ENCODE peak calls at places on chromosome 18, in five cellular contexts. I is MG63, V is AG04450, O is A549, C is psoas muscle. R is an unnamed sample.

GRCh38 chr18:44759925-44760342 is 79.2 kb downstream of the SETBP1 start:
- DNase-seq in C (no peak), V (no peak), O (no peak), I (no peak), R (no peak)

GRCh38 chr18:6591491-6591890 is 138.0 kb upstream of the ARHGAP28 start:
- DNase-seq in C (no peak), O (no peak), V (no peak), I (no peak), R (no peak)

GRCh38 chr18:59459352-59460059 is 100.4 kb upstream of the LMAN1 start:
- DNase-seq in C (no peak), I (no peak), O (peak), V (peak), R (no peak)

GRCh38 chr18:77072566-77072965 is 60.0 kb downstream of the MBP start:
- DNase-seq in O (no peak), C (no peak), I (no peak), V (no peak), R (no peak)

GRCh38 chr18:58887613-58887963 is 22.9 kb downstream of the ZNF532 start:
- DNase-seq in V (no peak), O (no peak), C (peak), I (peak), R (peak)

GRCh38 chr18:58221060-58221725 is 177.2 kb downstream of the NEDD4L start:
- DNase-seq in O (peak), I (peak), V (no peak), C (no peak), R (no peak)

GRCh38 chr18:45019469-45019868 is 338.8 kb downstream of the SETBP1 start:
- DNase-seq in O (no peak), C (no peak), I (no peak), V (no peak), R (no peak)

GRCh38 chr18:59357928-59358327 is 1.1 kb downstream of the LMAN1 start:
- DNase-seq in I (peak), C (no peak), O (no peak), V (peak), R (peak)

GRCh38 chr18:55588876-55589595 is 1.0 kb upstream of the TCF4 start:
- DNase-seq in O (peak), I (no peak), V (no peak), C (no peak), R (no peak)

GRCh38 chr18:23585007-23585871 is 1.1 kb downstream of the NPC1 start:
- DNase-seq in V (no peak), O (peak), I (no peak), C (no peak), R (no peak)

GRCh38 chr18:36568487-36568886 is 260.3 kb downstream of the TPGS2 start:
- DNase-seq in V (no peak), I (no peak), C (no peak), O (no peak), R (no peak)

GRCh38 chr18:68449292-68449691 is 265.6 kb downstream of the TMX3 start:
- DNase-seq in C (no peak), I (no peak), V (peak), O (no peak), R (peak)

GRCh38 chr18:46343940-46344372 is 239.8 kb downstream of the HAUS1 start:
- DNase-seq in C (peak), V (no peak), I (no peak), O (no peak), R (no peak)

GRCh38 chr18:8478166-8478967 is 130.9 kb upstream of the RAB12 start:
- DNase-seq in I (peak), V (peak), C (peak), O (peak), R (no peak)

GRCh38 chr18:64037812-64038414 is 68.0 kb downstream of the SERPINB8 start:
- DNase-seq in V (no peak), C (no peak), I (no peak), O (peak), R (no peak)

GRCh38 chr18:51107082-51107481 is 77.1 kb downstream of the SMAD4 start:
- DNase-seq in I (no peak), C (no peak), O (no peak), V (no peak), R (no peak)

DNA sequence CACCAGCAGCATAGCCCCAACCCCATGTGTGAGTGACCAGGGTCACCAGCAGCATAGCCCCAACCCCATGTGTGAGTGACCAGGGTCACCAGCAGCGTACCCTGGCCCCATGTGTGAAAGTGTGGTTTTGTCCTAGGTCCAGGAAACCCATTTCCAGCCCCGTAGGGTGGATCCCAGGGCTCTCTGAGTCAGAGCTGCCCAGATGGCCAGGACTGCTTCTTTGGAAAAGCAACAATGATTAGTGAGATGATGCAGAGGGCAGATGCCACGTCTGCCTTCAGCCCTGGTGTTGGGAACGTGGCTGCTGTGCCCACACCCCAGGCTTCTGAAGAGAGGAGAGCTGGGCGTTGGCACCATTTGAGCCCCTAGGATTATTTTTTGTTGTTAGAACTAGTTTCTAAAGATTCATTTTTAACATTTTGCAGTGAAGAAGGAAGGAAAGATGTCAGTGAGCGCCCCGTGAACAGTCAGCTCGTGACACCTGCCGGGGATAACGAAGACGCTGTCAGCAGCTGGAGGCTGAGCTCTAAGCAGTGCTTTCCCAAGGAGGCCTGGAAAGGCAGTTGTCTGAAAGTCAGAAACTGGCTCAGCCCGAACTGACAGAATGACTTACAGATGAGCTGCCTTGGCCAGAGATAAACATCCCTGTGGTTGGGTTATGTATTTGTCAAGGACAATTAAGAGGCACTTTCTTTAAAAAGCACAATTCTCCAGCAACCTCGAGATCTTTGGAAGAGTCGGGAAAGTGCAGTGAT is 32.1 kb upstream of the KCNG2 start:
- DNase-seq in C (no peak), I (peak), O (no peak), V (no peak), R (no peak)
- H3K4me3 ChIP-seq in C (no peak), I (no peak), O (no peak), V (no peak), R (no peak)

GRCh38 chr18:10131783-10132381 is 218.1 kb downstream of the VAPA start:
- DNase-seq in O (no peak), C (no peak), V (no peak), I (no peak), R (no peak)

GRCh38 chr18:10130626-10131025 is 216.8 kb downstream of the VAPA start:
- DNase-seq in I (no peak), C (no peak), V (no peak), O (no peak), R (no peak)

GRCh38 chr18:10133516-10133915 is 219.7 kb downstream of the VAPA start:
- DNase-seq in I (no peak), C (no peak), V (no peak), O (no peak), R (no peak)

GRCh38 chr18:10128906-10129305 is 215.1 kb downstream of the VAPA start:
- DNase-seq in O (no peak), V (no peak), C (no peak), I (no peak), R (no peak)

GRCh38 chr18:10131036-10131774 is 217.4 kb downstream of the VAPA start:
- DNase-seq in C (no peak), O (no peak), I (no peak), V (no peak), R (no peak)
- H3K4me3 ChIP-seq in C (peak), O (no peak), I (no peak), V (no peak), R (no peak)

GRCh38 chr18:11268691-11269686 is 119.6 kb upstream of the PIEZO2 start:
- DNase-seq in V (no peak), C (no peak), I (peak), O (no peak), R (peak)
- H3K4me3 ChIP-seq in V (peak), C (no peak), I (peak), O (no peak), R (no peak)

GRCh38 chr18:79798346-79798998 is 734 bp downstream of the KCNG2 start:
- DNase-seq in O (no peak), I (no peak), V (no peak), C (no peak), R (no peak)
- H3K4me3 ChIP-seq in O (peak), I (no peak), V (peak), C (peak), R (peak)

GRCh38 chr18:79488311-79489047 is 92.7 kb downstream of the NFATC1 start:
- DNase-seq in O (no peak), V (no peak), I (no peak), C (peak), R (no peak)
- H3K4me3 ChIP-seq in O (no peak), V (no peak), I (no peak), C (no peak), R (no peak)

GRCh38 chr18:35283923-35284794 is 5.9 kb downstream of the ZSCAN30 start:
- DNase-seq in C (no peak), O (peak), V (no peak), I (no peak), R (no peak)
- H3K4me3 ChIP-seq in C (no peak), O (no peak), V (no peak), I (no peak), R (no peak)

R was measured in skeletal muscle cell.